ENCODE peak calls at places on chromosomes 13 and 19, in nine cellular contexts. One of them, this sample, is unnamed.

GRCh38 chr19:2371656-2372055 is 11.6 kb downstream of the TMPRSS9 start:
- DNase-seq in GM20000: no peak
- DNase-seq in stimulated activated naive CD4-positive, alpha-beta T cell: no peak
- DNase-seq in brain microvascular endothelial cell: no peak
- DNase-seq in stimulated activated CD8-positive, alpha-beta memory T cell treated with anti-CD3 and anti-CD28 coated beads, Interleukin-15, amount 100 ng/mL, for 4 hours: no peak
- DNase-seq in activated T-cell treated with anti-CD3 and anti-CD28 coated beads, Interleukin-2, amount 50 U/mL, for 24 hours: no peak
- DNase-seq in HFF-Myc: no peak
- DNase-seq in iris pigment epithelial cell: peak
- DNase-seq in activated CD8-positive, alpha-beta T cell treated with anti-CD3 and anti-CD28 coated beads, Interleukin-2, amount 10 ng/mL, durations not matched to agents 7 days and 5 days: no peak
- DNase-seq in this sample: no peak

GRCh38 chr13:105107781-105108180 is 1427.7 kb downstream of the EFNB2 start:
- DNase-seq in iris pigment epithelial cell: no peak
- DNase-seq in stimulated activated CD8-positive, alpha-beta memory T cell treated with anti-CD3 and anti-CD28 coated beads, Interleukin-15, amount 100 ng/mL, for 4 hours: no peak
- DNase-seq in activated CD8-positive, alpha-beta T cell treated with anti-CD3 and anti-CD28 coated beads, Interleukin-2, amount 10 ng/mL, durations not matched to agents 7 days and 5 days: no peak
- DNase-seq in stimulated activated naive CD4-positive, alpha-beta T cell: no peak
- DNase-seq in HFF-Myc: no peak
- DNase-seq in GM20000: no peak
- DNase-seq in brain microvascular endothelial cell: no peak
- DNase-seq in activated T-cell treated with anti-CD3 and anti-CD28 coated beads, Interleukin-2, amount 50 U/mL, for 24 hours: no peak
- DNase-seq in this sample: no peak

GRCh38 chr19:18361646-18362045 is 21.2 kb downstream of the PGPEP1 start:
- DNase-seq in HFF-Myc: no peak
- DNase-seq in activated CD8-positive, alpha-beta T cell treated with anti-CD3 and anti-CD28 coated beads, Interleukin-2, amount 10 ng/mL, durations not matched to agents 7 days and 5 days: no peak
- DNase-seq in stimulated activated naive CD4-positive, alpha-beta T cell: no peak
- DNase-seq in stimulated activated CD8-positive, alpha-beta memory T cell treated with anti-CD3 and anti-CD28 coated beads, Interleukin-15, amount 100 ng/mL, for 4 hours: no peak
- DNase-seq in GM20000: no peak
- DNase-seq in brain microvascular endothelial cell: no peak
- DNase-seq in iris pigment epithelial cell: no peak
- DNase-seq in activated T-cell treated with anti-CD3 and anti-CD28 coated beads, Interleukin-2, amount 50 U/mL, for 24 hours: no peak
- DNase-seq in this sample: peak

GRCh38 chr13:91399189-91400093 is 1.0 kb downstream of the GPC5 start:
- DNase-seq in stimulated activated naive CD4-positive, alpha-beta T cell: peak
- DNase-seq in activated CD8-positive, alpha-beta T cell treated with anti-CD3 and anti-CD28 coated beads, Interleukin-2, amount 10 ng/mL, durations not matched to agents 7 days and 5 days: no peak
- DNase-seq in HFF-Myc: no peak
- DNase-seq in GM20000: no peak
- DNase-seq in iris pigment epithelial cell: no peak
- DNase-seq in stimulated activated CD8-positive, alpha-beta memory T cell treated with anti-CD3 and anti-CD28 coated beads, Interleukin-15, amount 100 ng/mL, for 4 hours: no peak
- DNase-seq in activated T-cell treated with anti-CD3 and anti-CD28 coated beads, Interleukin-2, amount 50 U/mL, for 24 hours: peak
- DNase-seq in brain microvascular endothelial cell: no peak
- DNase-seq in this sample: no peak

GRCh38 chr19:48968813-48969218 is 3.7 kb downstream of the FTL start:
- DNase-seq in activated T-cell treated with anti-CD3 and anti-CD28 coated beads, Interleukin-2, amount 50 U/mL, for 24 hours: no peak
- DNase-seq in HFF-Myc: no peak
- DNase-seq in GM20000: no peak
- DNase-seq in stimulated activated CD8-positive, alpha-beta memory T cell treated with anti-CD3 and anti-CD28 coated beads, Interleukin-15, amount 100 ng/mL, for 4 hours: no peak
- DNase-seq in iris pigment epithelial cell: no peak
- DNase-seq in activated CD8-positive, alpha-beta T cell treated with anti-CD3 and anti-CD28 coated beads, Interleukin-2, amount 10 ng/mL, durations not matched to agents 7 days and 5 days: no peak
- DNase-seq in brain microvascular endothelial cell: no peak
- DNase-seq in stimulated activated naive CD4-positive, alpha-beta T cell: no peak
- DNase-seq in this sample: no peak

GRCh38 chr13:101706651-101707050 is 254.2 kb downstream of the ITGBL1 start:
- DNase-seq in stimulated activated naive CD4-positive, alpha-beta T cell: no peak
- DNase-seq in activated T-cell treated with anti-CD3 and anti-CD28 coated beads, Interleukin-2, amount 50 U/mL, for 24 hours: no peak
- DNase-seq in stimulated activated CD8-positive, alpha-beta memory T cell treated with anti-CD3 and anti-CD28 coated beads, Interleukin-15, amount 100 ng/mL, for 4 hours: no peak
- DNase-seq in brain microvascular endothelial cell: peak
- DNase-seq in GM20000: no peak
- DNase-seq in HFF-Myc: peak
- DNase-seq in iris pigment epithelial cell: peak
- DNase-seq in activated CD8-positive, alpha-beta T cell treated with anti-CD3 and anti-CD28 coated beads, Interleukin-2, amount 10 ng/mL, durations not matched to agents 7 days and 5 days: peak
- DNase-seq in this sample: peak

GRCh38 chr13:46170687-46171086 is 11.3 kb downstream of the LCP1 start:
- DNase-seq in brain microvascular endothelial cell: no peak
- DNase-seq in activated CD8-positive, alpha-beta T cell treated with anti-CD3 and anti-CD28 coated beads, Interleukin-2, amount 10 ng/mL, durations not matched to agents 7 days and 5 days: peak
- DNase-seq in GM20000: no peak
- DNase-seq in HFF-Myc: no peak
- DNase-seq in activated T-cell treated with anti-CD3 and anti-CD28 coated beads, Interleukin-2, amount 50 U/mL, for 24 hours: no peak
- DNase-seq in iris pigment epithelial cell: no peak
- DNase-seq in stimulated activated CD8-positive, alpha-beta memory T cell treated with anti-CD3 and anti-CD28 coated beads, Interleukin-15, amount 100 ng/mL, for 4 hours: no peak
- DNase-seq in stimulated activated naive CD4-positive, alpha-beta T cell: peak
- DNase-seq in this sample: peak

GRCh38 chr19:6774821-6775707 is 2.6 kb downstream of the VAV1 start:
- DNase-seq in activated T-cell treated with anti-CD3 and anti-CD28 coated beads, Interleukin-2, amount 50 U/mL, for 24 hours: no peak
- DNase-seq in stimulated activated naive CD4-positive, alpha-beta T cell: no peak
- DNase-seq in GM20000: no peak
- DNase-seq in activated CD8-positive, alpha-beta T cell treated with anti-CD3 and anti-CD28 coated beads, Interleukin-2, amount 10 ng/mL, durations not matched to agents 7 days and 5 days: no peak
- DNase-seq in HFF-Myc: no peak
- DNase-seq in stimulated activated CD8-positive, alpha-beta memory T cell treated with anti-CD3 and anti-CD28 coated beads, Interleukin-15, amount 100 ng/mL, for 4 hours: no peak
- DNase-seq in brain microvascular endothelial cell: no peak
- DNase-seq in iris pigment epithelial cell: peak
- DNase-seq in this sample: no peak

GRCh38 chr13:30796833-30797601 is 61.7 kb downstream of the ALOX5AP start:
- DNase-seq in stimulated activated naive CD4-positive, alpha-beta T cell: no peak
- DNase-seq in activated T-cell treated with anti-CD3 and anti-CD28 coated beads, Interleukin-2, amount 50 U/mL, for 24 hours: peak
- DNase-seq in stimulated activated CD8-positive, alpha-beta memory T cell treated with anti-CD3 and anti-CD28 coated beads, Interleukin-15, amount 100 ng/mL, for 4 hours: no peak
- DNase-seq in HFF-Myc: no peak
- DNase-seq in GM20000: peak
- DNase-seq in iris pigment epithelial cell: peak
- DNase-seq in brain microvascular endothelial cell: peak
- DNase-seq in activated CD8-positive, alpha-beta T cell treated with anti-CD3 and anti-CD28 coated beads, Interleukin-2, amount 10 ng/mL, durations not matched to agents 7 days and 5 days: no peak
- DNase-seq in this sample: peak

GRCh38 chr13:25281193-25281936 is 5.9 kb downstream of the MTMR6 start:
- DNase-seq in activated CD8-positive, alpha-beta T cell treated with anti-CD3 and anti-CD28 coated beads, Interleukin-2, amount 10 ng/mL, durations not matched to agents 7 days and 5 days: no peak
- DNase-seq in stimulated activated CD8-positive, alpha-beta memory T cell treated with anti-CD3 and anti-CD28 coated beads, Interleukin-15, amount 100 ng/mL, for 4 hours: no peak
- DNase-seq in activated T-cell treated with anti-CD3 and anti-CD28 coated beads, Interleukin-2, amount 50 U/mL, for 24 hours: no peak
- DNase-seq in stimulated activated naive CD4-positive, alpha-beta T cell: no peak
- DNase-seq in GM20000: peak
- DNase-seq in HFF-Myc: no peak
- DNase-seq in brain microvascular endothelial cell: no peak
- DNase-seq in iris pigment epithelial cell: no peak
- DNase-seq in this sample: no peak

GRCh38 chr13:99308481-99309087 is 1.4 kb upstream of the GPR183 start:
- DNase-seq in brain microvascular endothelial cell: peak
- DNase-seq in HFF-Myc: no peak
- DNase-seq in stimulated activated naive CD4-positive, alpha-beta T cell: no peak
- DNase-seq in iris pigment epithelial cell: peak
- DNase-seq in GM20000: no peak
- DNase-seq in activated T-cell treated with anti-CD3 and anti-CD28 coated beads, Interleukin-2, amount 50 U/mL, for 24 hours: no peak
- DNase-seq in activated CD8-positive, alpha-beta T cell treated with anti-CD3 and anti-CD28 coated beads, Interleukin-2, amount 10 ng/mL, durations not matched to agents 7 days and 5 days: no peak
- DNase-seq in stimulated activated CD8-positive, alpha-beta memory T cell treated with anti-CD3 and anti-CD28 coated beads, Interleukin-15, amount 100 ng/mL, for 4 hours: no peak
- DNase-seq in this sample: peak

GRCh38 chr19:40623403-40624239 is 22.5 kb downstream of the LTBP4 start:
- DNase-seq in activated T-cell treated with anti-CD3 and anti-CD28 coated beads, Interleukin-2, amount 50 U/mL, for 24 hours: no peak
- DNase-seq in HFF-Myc: no peak
- DNase-seq in stimulated activated CD8-positive, alpha-beta memory T cell treated with anti-CD3 and anti-CD28 coated beads, Interleukin-15, amount 100 ng/mL, for 4 hours: no peak
- DNase-seq in stimulated activated naive CD4-positive, alpha-beta T cell: no peak
- DNase-seq in GM20000: no peak
- DNase-seq in brain microvascular endothelial cell: no peak
- DNase-seq in iris pigment epithelial cell: no peak
- DNase-seq in activated CD8-positive, alpha-beta T cell treated with anti-CD3 and anti-CD28 coated beads, Interleukin-2, amount 10 ng/mL, durations not matched to agents 7 days and 5 days: no peak
- DNase-seq in this sample: peak

GRCh38 chr13:68608147-68608546 is 1378.0 kb upstream of the PCDH9 start:
- DNase-seq in HFF-Myc: no peak
- DNase-seq in activated CD8-positive, alpha-beta T cell treated with anti-CD3 and anti-CD28 coated beads, Interleukin-2, amount 10 ng/mL, durations not matched to agents 7 days and 5 days: no peak
- DNase-seq in GM20000: no peak
- DNase-seq in activated T-cell treated with anti-CD3 and anti-CD28 coated beads, Interleukin-2, amount 50 U/mL, for 24 hours: no peak
- DNase-seq in brain microvascular endothelial cell: no peak
- DNase-seq in stimulated activated naive CD4-positive, alpha-beta T cell: no peak
- DNase-seq in stimulated activated CD8-positive, alpha-beta memory T cell treated with anti-CD3 and anti-CD28 coated beads, Interleukin-15, amount 100 ng/mL, for 4 hours: no peak
- DNase-seq in iris pigment epithelial cell: no peak
- DNase-seq in this sample: peak

GRCh38 chr19:48539503-48540096 is 12.4 kb upstream of the SULT2B1 start:
- DNase-seq in GM20000: no peak
- DNase-seq in stimulated activated CD8-positive, alpha-beta memory T cell treated with anti-CD3 and anti-CD28 coated beads, Interleukin-15, amount 100 ng/mL, for 4 hours: no peak
- DNase-seq in stimulated activated naive CD4-positive, alpha-beta T cell: no peak
- DNase-seq in iris pigment epithelial cell: peak
- DNase-seq in activated CD8-positive, alpha-beta T cell treated with anti-CD3 and anti-CD28 coated beads, Interleukin-2, amount 10 ng/mL, durations not matched to agents 7 days and 5 days: no peak
- DNase-seq in activated T-cell treated with anti-CD3 and anti-CD28 coated beads, Interleukin-2, amount 50 U/mL, for 24 hours: no peak
- DNase-seq in brain microvascular endothelial cell: peak
- DNase-seq in HFF-Myc: no peak
- DNase-seq in this sample: peak

GRCh38 chr13:32734511-32734910 is 148.3 kb downstream of the PDS5B start:
- DNase-seq in stimulated activated naive CD4-positive, alpha-beta T cell: no peak
- DNase-seq in activated CD8-positive, alpha-beta T cell treated with anti-CD3 and anti-CD28 coated beads, Interleukin-2, amount 10 ng/mL, durations not matched to agents 7 days and 5 days: no peak
- DNase-seq in iris pigment epithelial cell: peak
- DNase-seq in activated T-cell treated with anti-CD3 and anti-CD28 coated beads, Interleukin-2, amount 50 U/mL, for 24 hours: no peak
- DNase-seq in GM20000: no peak
- DNase-seq in HFF-Myc: peak
- DNase-seq in brain microvascular endothelial cell: peak
- DNase-seq in stimulated activated CD8-positive, alpha-beta memory T cell treated with anti-CD3 and anti-CD28 coated beads, Interleukin-15, amount 100 ng/mL, for 4 hours: no peak
- DNase-seq in this sample: peak

GRCh38 chr19:39430675-39431593 is 4.8 kb downstream of the RPS16 start:
- DNase-seq in iris pigment epithelial cell: peak
- DNase-seq in stimulated activated naive CD4-positive, alpha-beta T cell: no peak
- DNase-seq in stimulated activated CD8-positive, alpha-beta memory T cell treated with anti-CD3 and anti-CD28 coated beads, Interleukin-15, amount 100 ng/mL, for 4 hours: no peak
- DNase-seq in brain microvascular endothelial cell: peak
- DNase-seq in activated CD8-positive, alpha-beta T cell treated with anti-CD3 and anti-CD28 coated beads, Interleukin-2, amount 10 ng/mL, durations not matched to agents 7 days and 5 days: peak
- DNase-seq in HFF-Myc: peak
- DNase-seq in GM20000: peak
- DNase-seq in activated T-cell treated with anti-CD3 and anti-CD28 coated beads, Interleukin-2, amount 50 U/mL, for 24 hours: peak
- DNase-seq in this sample: peak

GRCh38 chr13:114109646-114110045 is 22.8 kb downstream of the RASA3 start:
- DNase-seq in brain microvascular endothelial cell: no peak
- DNase-seq in activated CD8-positive, alpha-beta T cell treated with anti-CD3 and anti-CD28 coated beads, Interleukin-2, amount 10 ng/mL, durations not matched to agents 7 days and 5 days: no peak
- DNase-seq in stimulated activated CD8-positive, alpha-beta memory T cell treated with anti-CD3 and anti-CD28 coated beads, Interleukin-15, amount 100 ng/mL, for 4 hours: no peak
- DNase-seq in iris pigment epithelial cell: no peak
- DNase-seq in activated T-cell treated with anti-CD3 and anti-CD28 coated beads, Interleukin-2, amount 50 U/mL, for 24 hours: peak
- DNase-seq in GM20000: no peak
- DNase-seq in HFF-Myc: no peak
- DNase-seq in stimulated activated naive CD4-positive, alpha-beta T cell: no peak
- DNase-seq in this sample: no peak

This sample was measured in amniotic epithelial cell.